ENCODE peak calls at places on chromosome 10, in four cellular contexts. A is H1, G is HCT116, L is K562. M is an unnamed sample.

GRCh38 chr10:49601857-49602256 is 8.3 kb upstream of the SLC18A3 start:
- DNase-seq in A (no peak), G (no peak), L (peak), M (no peak)

GRCh38 chr10:67666416-67667043 is 29.5 kb downstream of the CTNNA3 start:
- DNase-seq in A (no peak), G (peak), L (peak), M (no peak)

GRCh38 chr10:125123363-125124113 is 36.8 kb downstream of the CTBP2 start:
- DNase-seq in A (no peak), G (peak), L (no peak), M (no peak)

GRCh38 chr10:86942441-86943315 is 14.7 kb downstream of the MMRN2 start:
- DNase-seq in A (no peak), G (no peak), L (no peak), M (no peak)

GRCh38 chr10:86151613-86152012 is 215.0 kb downstream of the GRID1 start:
- DNase-seq in A (no peak), G (no peak), L (no peak), M (no peak)

GRCh38 chr10:85976267-85976793 is 390.3 kb downstream of the GRID1 start:
- DNase-seq in A (no peak), G (no peak), L (no peak), M (no peak)

GRCh38 chr10:101783736-101784118 is 481 bp upstream of the NPM3 start:
- DNase-seq in A (no peak), G (no peak), L (no peak), M (peak)

GRCh38 chr10:17814981-17815380 is 5.8 kb downstream of the MRC1 start:
- DNase-seq in A (no peak), G (no peak), L (no peak), M (no peak)

GRCh38 chr10:105973252-105973877 is 1191.1 kb downstream of the SORCS1 start:
- DNase-seq in A (no peak), G (no peak), L (no peak), M (no peak)

GRCh38 chr10:129031233-129032150 is 435.5 kb upstream of the MGMT start:
- DNase-seq in A (peak), G (no peak), L (peak), M (peak)

GRCh38 chr10:1401056-1401965 is 336.0 kb downstream of the ADARB2 start:
- DNase-seq in A (peak), G (no peak), L (no peak), M (no peak)

GRCh38 chr10:132461103-132461682 is 64.2 kb downstream of the PWWP2B start:
- DNase-seq in A (no peak), G (no peak), L (no peak), M (no peak)
- TF ChIP-seq JUND in A (no peak), G (no peak), L (no peak), M (no peak)

DNA sequence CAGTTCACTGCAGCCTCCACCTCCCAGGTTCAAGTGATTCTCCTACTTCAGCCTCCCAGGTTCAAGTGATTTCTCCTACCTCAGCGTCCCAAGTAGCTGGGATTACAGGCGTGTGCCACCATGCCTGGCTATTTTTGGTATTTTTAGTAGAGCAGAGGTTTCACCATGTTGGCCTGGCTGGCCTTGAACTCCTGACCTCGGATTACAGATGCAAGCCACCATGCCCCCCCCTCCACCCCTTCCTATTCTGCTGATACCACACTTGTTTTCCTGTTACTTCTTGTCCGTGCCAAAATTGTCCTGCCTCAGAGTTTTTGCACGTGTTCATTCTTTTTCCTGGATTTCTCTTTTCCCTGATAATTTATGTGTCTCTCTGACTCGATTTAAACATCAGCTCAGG is 62.5 kb downstream of the R3HCC1L start:
- DNase-seq in A (no peak), G (no peak), L (no peak), M (no peak)
- TF ChIP-seq JUND in A (no peak), G (no peak), L (no peak), M (no peak)

GRCh38 chr10:62885656-62886461 is 69.7 kb upstream of the EGR2 start:
- DNase-seq in A (no peak), G (no peak), L (no peak), M (no peak)
- TF ChIP-seq JUND in A (no peak), G (no peak), L (no peak), M (no peak)

GRCh38 chr10:59553127-59553649 is 156.5 kb downstream of the SLC16A9 start:
- DNase-seq in A (no peak), G (no peak), L (no peak), M (no peak)

GRCh38 chr10:59560161-59560560 is 149.5 kb downstream of the SLC16A9 start:
- DNase-seq in A (no peak), G (no peak), L (no peak), M (no peak)

GRCh38 chr10:59557642-59558041 is 152.0 kb downstream of the SLC16A9 start:
- DNase-seq in A (no peak), G (no peak), L (no peak), M (no peak)

GRCh38 chr10:59558066-59558465 is 151.6 kb downstream of the SLC16A9 start:
- DNase-seq in A (no peak), G (no peak), L (no peak), M (no peak)

GRCh38 chr10:59557052-59557451 is 152.6 kb downstream of the SLC16A9 start:
- DNase-seq in A (peak), G (no peak), L (no peak), M (no peak)
- TF ChIP-seq JUND in A (no peak), G (no peak), L (no peak), M (no peak)

GRCh38 chr10:13414855-13415254 is 66.8 kb upstream of the SEPHS1 start:
- DNase-seq in A (peak), G (peak), L (peak), M (no peak)
- TF ChIP-seq JUND in A (no peak), G (no peak), L (no peak), M (no peak)

GRCh38 chr10:132538031-132538789 is 623 bp downstream of the INPP5A start:
- DNase-seq in A (no peak), G (no peak), L (no peak), M (no peak)

GRCh38 chr10:132536964-132537712 is 449 bp upstream of the INPP5A start:
- DNase-seq in A (peak), G (peak), L (peak), M (peak)

GRCh38 chr10:132535065-132535651 is 2.4 kb upstream of the INPP5A start:
- DNase-seq in A (no peak), G (no peak), L (no peak), M (no peak)

GRCh38 chr10:132537713-132538020 is at the start of gene INPP5A:
- DNase-seq in A (no peak), G (no peak), L (no peak), M (no peak)

GRCh38 chr10:132536241-132536963 is 1.2 kb upstream of the INPP5A start:
- DNase-seq in A (no peak), G (no peak), L (no peak), M (no peak)
- TF ChIP-seq JUND in A (no peak), G (no peak), L (no peak), M (no peak)

M was measured in T47D.